ENCODE peak calls at places on chromosomes 3 and 15, in nine cellular contexts. Q, Y, M, L, F, V, O, S and A are unnamed samples.

GRCh38 chr3:39000008-39000450 is 51.7 kb downstream of the SCN11A start:
- DNase-seq in Q (no peak), Y (no peak), M (no peak), L (no peak), F (no peak), V (no peak), O (no peak), S (no peak), A (no peak)

GRCh38 chr3:186996356-186996755 is 66.0 kb downstream of the ST6GAL1 start:
- DNase-seq in Q (no peak), Y (no peak), M (no peak), L (peak), F (no peak), V (no peak), O (no peak), S (peak), A (no peak)

GRCh38 chr3:13764161-13764560 is 115.7 kb downstream of the WNT7A start:
- DNase-seq in Q (no peak), Y (no peak), M (no peak), L (no peak), F (no peak), V (no peak), O (no peak), S (no peak), A (no peak)

GRCh38 chr15:27398631-27399030 is 427.6 kb downstream of the GABRG3 start:
- DNase-seq in Q (no peak), Y (no peak), M (no peak), L (no peak), F (no peak), V (no peak), O (no peak), S (no peak), A (no peak)

GRCh38 chr15:62165029-62165792 is at the start of gene C2CD4B:
- DNase-seq in Q (peak), Y (peak), M (no peak), L (peak), F (peak), V (no peak), O (peak), S (peak), A (no peak)

GRCh38 chr15:38558714-38559059 is 5.9 kb downstream of the RASGRP1 start:
- DNase-seq in Q (no peak), Y (no peak), M (no peak), L (no peak), F (no peak), V (no peak), O (no peak), S (no peak), A (no peak)

GRCh38 chr15:35194296-35194695 is 109.2 kb upstream of the NANOGP8 start:
- DNase-seq in Q (no peak), Y (no peak), M (no peak), L (no peak), F (no peak), V (no peak), O (no peak), S (no peak), A (no peak)

GRCh38 chr3:13167064-13167743 is 94.0 kb upstream of the IQSEC1 start:
- DNase-seq in Q (no peak), Y (no peak), M (peak), L (no peak), F (no peak), V (no peak), O (no peak), S (no peak), A (no peak)

GRCh38 chr3:186669378-186670084 is 3.7 kb downstream of the HRG start:
- DNase-seq in Q (no peak), Y (no peak), M (no peak), L (no peak), F (no peak), V (no peak), O (no peak), S (no peak), A (no peak)

GRCh38 chr3:178538065-178538464 is 1.8 kb downstream of the KCNMB2 start:
- DNase-seq in Q (no peak), Y (no peak), M (no peak), L (no peak), F (no peak), V (no peak), O (no peak), S (no peak), A (no peak)

GRCh38 chr3:481680-482079 is 285.1 kb downstream of the CHL1 start:
- DNase-seq in Q (no peak), Y (no peak), M (no peak), L (no peak), F (no peak), V (no peak), O (no peak), S (no peak), A (no peak)

GRCh38 chr3:117302448-117302847 is 592.9 kb downstream of the TUSC7 start:
- DNase-seq in Q (no peak), Y (no peak), M (no peak), L (no peak), F (no peak), V (no peak), O (no peak), S (no peak), A (no peak)

GRCh38 chr3:50299929-50300680 is 900 bp upstream of the HYAL3 start:
- DNase-seq in Q (no peak), Y (peak), M (peak), L (no peak), F (peak), V (no peak), O (peak), S (no peak), A (no peak)
- TF ChIP-seq POLR2A in Q (peak), Y (no peak), M (peak), L (no peak), F (peak), V (no peak), O (no peak), S (no peak), A (no peak)

DNA sequence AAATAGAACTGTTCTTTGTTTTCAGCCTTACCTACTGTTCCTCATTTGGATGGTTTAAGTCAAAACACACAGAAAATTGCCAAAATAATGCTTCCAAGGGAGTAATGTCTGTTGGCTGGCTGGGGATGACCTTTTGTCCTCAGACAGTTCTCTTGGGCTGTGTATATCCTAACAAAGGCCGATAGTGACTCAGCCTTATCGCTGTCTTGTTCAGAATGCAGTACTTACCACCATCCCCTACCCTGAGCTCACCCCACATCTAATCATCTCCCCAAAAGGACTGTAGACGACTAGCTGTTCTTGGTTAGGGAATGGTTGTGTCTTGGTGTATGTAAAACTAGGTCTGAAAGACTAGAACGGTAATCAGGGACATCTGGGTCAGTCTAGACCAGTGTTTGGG is 35.0 kb downstream of the RAB11A start:
- DNase-seq in Q (no peak), Y (no peak), M (no peak), L (no peak), F (no peak), V (no peak), O (no peak), S (no peak), A (no peak)
- TF ChIP-seq CTCF in Q (no peak), Y (no peak), M (no peak), L (no peak), F (no peak), V (no peak), O (no peak), S (no peak), A (no peak)

GRCh38 chr15:77064539-77065308 is 6.2 kb downstream of the TSPAN3 start:
- DNase-seq in Q (no peak), Y (no peak), M (no peak), L (no peak), F (no peak), V (no peak), O (no peak), S (no peak), A (no peak)
- TF ChIP-seq POLR2A in Q (no peak), Y (no peak), M (no peak), L (no peak), F (no peak), V (no peak), O (no peak), S (no peak), A (no peak)

DNA sequence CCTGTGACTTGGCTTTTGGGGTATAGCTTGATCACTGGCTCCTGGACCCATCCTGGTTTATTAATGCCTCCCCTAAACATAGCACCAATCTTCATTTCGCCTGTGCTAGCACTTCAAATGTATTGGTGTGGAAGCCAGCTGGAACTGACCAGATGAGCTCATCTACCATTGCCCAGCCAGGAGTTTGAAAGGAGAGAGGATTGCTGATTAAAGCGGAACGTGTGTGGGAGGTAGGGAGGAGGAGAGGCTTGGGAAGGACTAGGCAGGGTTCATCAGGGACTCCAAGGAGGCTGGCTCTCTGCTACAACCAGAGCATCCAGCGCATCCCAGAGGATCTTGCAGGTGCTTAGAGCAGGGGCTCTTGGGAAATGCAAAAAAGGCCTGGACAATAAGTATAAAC is 34.4 kb upstream of the TLE3 start:
- DNase-seq in Q (no peak), Y (no peak), M (peak), L (no peak), F (no peak), V (no peak), O (peak), S (no peak), A (no peak)
- TF ChIP-seq CTCF in Q (no peak), Y (no peak), M (no peak), L (no peak), F (no peak), V (no peak), O (no peak), S (no peak), A (no peak)

GRCh38 chr15:31814082-31814481 is 216.2 kb upstream of the CHRNA7 start:
- DNase-seq in Q (no peak), Y (no peak), M (no peak), L (no peak), F (no peak), V (no peak), O (no peak), S (no peak), A (peak)
- TF ChIP-seq POLR2A in Q (no peak), Y (no peak), M (no peak), L (no peak), F (no peak), V (no peak), O (no peak), S (no peak), A (no peak)

DNA sequence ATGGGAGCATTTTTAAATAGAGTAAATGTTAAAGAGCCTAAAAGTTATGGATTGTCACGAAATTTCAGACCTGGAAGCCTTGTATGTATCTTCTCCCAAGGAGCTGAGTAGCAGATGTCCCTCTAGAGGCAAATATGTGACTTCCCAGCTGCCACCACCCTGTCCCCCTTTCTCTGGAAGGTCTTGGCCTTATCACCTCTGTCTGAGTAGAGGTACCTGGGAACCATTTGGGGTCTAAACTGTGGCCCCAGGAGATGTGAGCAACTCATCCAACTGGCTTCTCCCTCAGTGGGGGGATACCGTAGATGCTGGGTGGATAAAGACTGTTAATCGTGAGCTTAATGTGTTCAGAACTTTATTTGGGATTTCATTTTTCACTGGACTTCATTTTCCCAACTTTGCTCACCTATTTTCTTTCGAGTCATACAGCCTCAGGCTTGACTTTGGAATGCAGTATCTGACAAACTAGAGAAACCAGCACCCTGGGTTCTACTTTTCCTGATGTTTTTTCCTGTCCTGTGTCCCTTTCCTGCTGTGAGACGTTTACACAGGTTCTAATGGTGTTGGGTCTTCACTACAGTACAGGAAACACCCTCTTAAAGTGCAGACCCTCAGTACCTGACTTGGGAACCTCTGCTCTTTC is 53.3 kb upstream of the CCR4 start:
- DNase-seq in Q (no peak), Y (no peak), M (no peak), L (no peak), F (no peak), V (no peak), O (no peak), S (no peak), A (no peak)
- TF ChIP-seq CTCF in Q (no peak), Y (no peak), M (no peak), L (no peak), F (no peak), V (peak), O (no peak), S (no peak), A (no peak)

GRCh38 chr15:99451484-99451883 is 114.3 kb upstream of the MEF2A start:
- DNase-seq in Q (no peak), Y (no peak), M (peak), L (no peak), F (no peak), V (no peak), O (no peak), S (no peak), A (no peak)

GRCh38 chr15:99452010-99452409 is 113.8 kb upstream of the MEF2A start:
- DNase-seq in Q (no peak), Y (no peak), M (peak), L (no peak), F (no peak), V (no peak), O (no peak), S (no peak), A (peak)

GRCh38 chr15:99454107-99454809 is 111.5 kb upstream of the MEF2A start:
- DNase-seq in Q (peak), Y (no peak), M (peak), L (no peak), F (no peak), V (no peak), O (no peak), S (no peak), A (no peak)

GRCh38 chr15:99453646-99454045 is 112.1 kb upstream of the MEF2A start:
- DNase-seq in Q (no peak), Y (no peak), M (peak), L (peak), F (no peak), V (no peak), O (no peak), S (no peak), A (no peak)

DNA sequence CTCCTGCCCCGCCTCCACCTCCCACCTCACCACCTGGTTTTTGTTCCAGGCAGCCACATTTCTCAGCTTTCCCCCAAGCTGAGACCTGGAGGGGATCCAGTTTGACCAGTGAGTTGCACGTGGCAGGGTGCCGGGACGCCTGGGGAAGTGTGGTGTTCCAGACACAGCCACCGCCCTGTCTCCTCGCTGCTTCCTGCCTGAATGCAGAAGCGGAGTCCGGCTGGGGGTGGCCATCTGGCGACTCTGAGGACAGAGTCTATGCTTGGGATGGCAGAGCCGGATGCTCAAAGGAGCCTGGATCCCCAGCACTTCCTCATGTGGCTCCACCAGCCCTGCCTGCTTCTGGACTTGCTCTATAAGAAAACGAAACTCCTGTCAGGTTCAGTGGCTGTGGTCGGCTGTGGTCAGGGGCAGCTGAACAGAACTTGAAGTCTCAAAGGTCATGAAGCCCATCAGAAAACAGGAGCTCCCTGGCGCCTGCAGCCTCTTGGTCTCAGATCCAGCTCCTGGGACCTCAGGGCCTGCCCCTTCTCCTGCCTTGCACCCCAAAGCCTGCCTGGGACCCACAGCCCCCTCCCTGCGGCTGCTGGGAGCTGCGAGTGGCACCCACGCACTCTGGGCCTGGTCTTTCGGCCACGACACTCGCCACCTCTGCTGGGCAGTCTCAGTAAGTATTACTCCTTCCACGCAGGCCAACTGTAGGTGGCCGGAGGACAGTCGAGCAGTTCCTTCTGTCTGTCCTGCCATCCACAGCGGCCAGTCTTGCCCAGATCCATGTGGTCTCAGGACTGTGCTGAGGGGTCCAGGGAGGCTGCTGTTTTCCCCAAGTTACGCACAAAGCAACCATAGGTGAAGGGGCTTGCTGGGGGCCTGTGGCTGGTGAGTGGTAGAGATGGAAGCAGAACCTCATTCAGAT is 112.8 kb upstream of the MEF2A start:
- DNase-seq in Q (peak), Y (peak), M (peak), L (peak), F (peak), V (no peak), O (peak), S (peak), A (peak)
- TF ChIP-seq POLR2A in Q (no peak), Y (peak), M (no peak), L (no peak), F (peak), V (no peak), O (no peak), S (peak), A (no peak)

DNA sequence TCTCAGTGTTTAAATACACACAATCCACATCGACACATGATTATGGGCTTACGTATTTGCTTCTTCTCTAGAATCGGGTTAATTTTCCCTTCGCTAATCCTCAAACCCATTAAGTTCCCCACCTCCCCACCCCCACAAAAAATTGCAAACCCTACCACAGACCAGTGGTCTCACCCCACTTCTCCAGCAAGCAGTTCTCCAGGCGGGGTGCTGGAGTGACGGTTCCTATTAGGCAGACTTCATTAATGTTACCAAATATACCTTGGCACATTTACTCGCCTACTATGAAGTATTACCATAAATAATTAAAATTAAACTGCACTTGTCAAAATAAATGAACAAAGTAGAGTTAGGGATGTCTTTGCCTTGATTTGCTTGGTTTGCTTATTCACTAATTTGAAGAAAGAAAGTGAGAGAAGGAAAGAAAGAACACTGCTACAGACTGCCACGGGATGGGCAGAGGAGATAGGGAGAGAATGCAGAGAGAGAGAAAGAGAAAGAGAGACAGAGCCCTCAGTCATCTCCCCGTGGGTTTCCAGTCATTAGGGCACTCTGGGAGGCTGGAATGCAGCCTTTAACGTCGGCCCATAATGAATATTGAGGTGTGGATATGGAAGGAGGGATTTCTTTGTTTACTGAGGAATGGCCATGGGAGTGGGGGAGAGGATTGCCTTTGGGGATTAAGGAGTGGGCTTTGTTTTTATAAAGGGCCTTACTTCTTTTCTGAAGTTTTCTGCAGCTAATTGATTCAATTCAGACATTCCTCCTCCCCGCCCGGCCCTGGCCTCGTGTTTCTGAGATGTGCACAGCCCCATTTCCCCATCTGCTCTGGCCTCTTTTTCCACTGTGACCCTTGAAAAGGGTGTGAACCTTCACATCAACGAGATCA is 39.7 kb upstream of the POLG start:
- DNase-seq in Q (no peak), Y (no peak), M (no peak), L (no peak), F (no peak), V (no peak), O (no peak), S (no peak), A (no peak)
- TF ChIP-seq CTCF in Q (no peak), Y (no peak), M (no peak), L (no peak), F (no peak), V (no peak), O (no peak), S (no peak), A (no peak)

GRCh38 chr3:136385457-136385856 is 135.3 kb downstream of the PCCB start:
- DNase-seq in Q (no peak), Y (no peak), M (no peak), L (no peak), F (no peak), V (no peak), O (no peak), S (no peak), A (no peak)
- TF ChIP-seq POLR2A in Q (no peak), Y (no peak), M (no peak), L (no peak), F (no peak), V (no peak), O (no peak), S (no peak), A (no peak)

DNA sequence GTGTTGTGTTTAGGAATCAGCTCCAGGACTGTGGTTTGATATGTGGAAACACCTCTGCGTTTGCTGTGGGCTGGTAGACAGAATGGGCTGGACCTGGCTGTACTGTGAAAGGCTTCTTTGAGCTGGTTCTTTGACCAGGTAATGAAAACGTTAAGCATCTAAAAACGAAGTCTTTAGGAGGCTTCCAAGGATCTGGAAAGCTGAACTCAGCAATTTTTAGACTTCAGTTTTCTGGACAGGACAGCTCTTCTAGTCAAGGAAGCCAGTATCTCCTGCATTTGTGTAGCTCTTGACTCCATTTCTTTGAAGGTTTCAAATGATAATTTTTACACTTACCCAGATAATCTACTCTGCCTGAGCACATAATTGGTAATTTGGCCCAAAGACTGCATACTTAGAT is 25.5 kb downstream of the MAP2K1 start:
- DNase-seq in Q (no peak), Y (no peak), M (no peak), L (no peak), F (no peak), V (no peak), O (no peak), S (no peak), A (no peak)
- TF ChIP-seq CTCF in Q (no peak), Y (no peak), M (no peak), L (no peak), F (no peak), V (no peak), O (no peak), S (no peak), A (no peak)